ENCODE peak calls at places on chromosomes 12 and 14, in four cellular contexts. W, J, R and C are unnamed samples. For H3K4me1, the result is how much of the 10 kb centered on the place peaks cover.

GRCh38 chr12:55893723-55894122 is 34.0 kb downstream of the PYM1 start:
- DNase-seq in W (no peak), J (no peak), R (no peak), C (no peak)

GRCh38 chr12:58877243-58877743 is 43.0 kb downstream of the LRIG3 start:
- DNase-seq in R (no peak), J (peak), W (no peak), C (peak)

GRCh38 chr12:111368684-111369495 is at the start of gene PHETA1:
- DNase-seq in R (peak), J (peak), W (peak), C (peak)

GRCh38 chr14:105700622-105701288 is 174.4 kb downstream of the TMEM121 start:
- DNase-seq in J (no peak), R (no peak), W (no peak), C (no peak)

GRCh38 chr14:104512771-104513640 is 66.6 kb upstream of the C14orf180 start:
- DNase-seq in R (no peak), J (no peak), W (no peak), C (no peak)

GRCh38 chr14:92631098-92631497 is 117.3 kb downstream of the LGMN start:
- DNase-seq in R (no peak), J (no peak), W (no peak), C (no peak)

GRCh38 chr12:84542289-84542688 is 370.3 kb downstream of the SLC6A15 start:
- DNase-seq in R (no peak), J (no peak), W (no peak), C (no peak)

GRCh38 chr14:106586098-106586704 is 1059.8 kb downstream of the TMEM121 start:
- DNase-seq in W (no peak), R (no peak), J (peak), C (no peak)

GRCh38 chr12:67514502-67514901 is 134.0 kb upstream of the DYRK2 start:
- DNase-seq in J (no peak), W (no peak), R (no peak), C (no peak)

GRCh38 chr14:53044486-53044885 is 93.6 kb upstream of the FERMT2 start:
- DNase-seq in J (no peak), W (no peak), R (no peak), C (no peak)

GRCh38 chr14:74333909-74334308 is 14.4 kb upstream of the VRTN start:
- DNase-seq in W (no peak), R (no peak), J (no peak), C (no peak)

GRCh38 chr12:94074970-94075695 is 73.2 kb upstream of the PLXNC1 start:
- DNase-seq in R (peak), W (peak), J (no peak), C (peak)

GRCh38 chr14:21505009-21505553 is 6.1 kb downstream of the METTL3 start:
- DNase-seq in R (no peak), W (no peak), J (no peak), C (no peak)

GRCh38 chr14:97458302-97459137 is 661.3 kb downstream of the VRK1 start:
- DNase-seq in R (peak), J (no peak), W (no peak), C (no peak)

GRCh38 chr12:56192582-56192981 is 3.3 kb upstream of the SMARCC2 start:
- DNase-seq in W (no peak), R (no peak), J (no peak), C (no peak)

GRCh38 chr12:60266381-60266852 is 670.6 kb downstream of the SLC16A7 start:
- DNase-seq in R (no peak), J (peak), W (no peak), C (no peak)

GRCh38 chr14:58650857-58651256 is 13.1 kb downstream of the DACT1 start:
- DNase-seq in J (no peak), W (no peak), R (no peak), C (no peak)

GRCh38 chr14:74425525-74426201 is 347 bp downstream of the SYNDIG1L start:
- DNase-seq in W (no peak), J (no peak), R (peak), C (no peak)

GRCh38 chr14:26621807-26622560 is 24.2 kb upstream of the NOVA1 start:
- DNase-seq in W (no peak), R (no peak), J (no peak), C (no peak)

GRCh38 chr14:98503086-98503815 is 768.7 kb downstream of the BCL11B start:
- DNase-seq in J (no peak), W (no peak), R (no peak), C (no peak)

GRCh38 chr12:83179999-83180398 is 493.3 kb downstream of the TMTC2 start:
- DNase-seq in J (no peak), W (no peak), R (no peak), C (no peak)

GRCh38 chr12:70426620-70427019 is 60.5 kb downstream of the KCNMB4 start:
- DNase-seq in J (no peak), R (no peak), W (no peak), C (no peak)

GRCh38 chr12:1644113-1644512 is 15.1 kb downstream of the WNT5B start:
- DNase-seq in J (no peak), R (no peak), W (no peak), C (no peak)

GRCh38 chr14:22733829-22734228 is 32.7 kb upstream of the OXA1L start:
- DNase-seq in J (no peak), W (no peak), R (no peak), C (no peak)

GRCh38 chr14:20624495-20625070 is 16.9 kb downstream of the OR6S1 start:
- DNase-seq in R (peak), W (peak), J (no peak), C (peak)

GRCh38 chr12:132359971-132360370 is 30.6 kb upstream of the GALNT9 start:
- DNase-seq in R (no peak), J (no peak), W (no peak), C (no peak)

GRCh38 chr14:33840797-33841196 is 110.1 kb downstream of the EGLN3 start:
- DNase-seq in R (no peak), J (no peak), W (no peak), C (no peak)

GRCh38 chr14:74085047-74085637 is 386 bp downstream of the LIN52 start:
- DNase-seq in J (no peak), R (no peak), W (no peak), C (no peak)

GRCh38 chr12:120278137-120279069 is 12.9 kb upstream of the PXN start:
- DNase-seq in W (no peak), J (no peak), R (no peak), C (no peak)

GRCh38 chr14:68104518-68104917 is 284.9 kb downstream of the RAD51B start:
- DNase-seq in J (no peak), W (no peak), R (no peak), C (no peak)

GRCh38 chr12:70576341-70577282 is 60.6 kb downstream of the PTPRB start:
- DNase-seq in W (no peak), J (peak), R (no peak), C (no peak)

GRCh38 chr14:60812987-60813386 is 78.4 kb downstream of the MNAT1 start:
- DNase-seq in R (no peak), W (no peak), J (no peak), C (no peak)

GRCh38 chr12:44459569-44459968 is 416.5 kb downstream of the NELL2 start:
- DNase-seq in W (no peak), R (no peak), J (no peak), C (no peak)

DNA sequence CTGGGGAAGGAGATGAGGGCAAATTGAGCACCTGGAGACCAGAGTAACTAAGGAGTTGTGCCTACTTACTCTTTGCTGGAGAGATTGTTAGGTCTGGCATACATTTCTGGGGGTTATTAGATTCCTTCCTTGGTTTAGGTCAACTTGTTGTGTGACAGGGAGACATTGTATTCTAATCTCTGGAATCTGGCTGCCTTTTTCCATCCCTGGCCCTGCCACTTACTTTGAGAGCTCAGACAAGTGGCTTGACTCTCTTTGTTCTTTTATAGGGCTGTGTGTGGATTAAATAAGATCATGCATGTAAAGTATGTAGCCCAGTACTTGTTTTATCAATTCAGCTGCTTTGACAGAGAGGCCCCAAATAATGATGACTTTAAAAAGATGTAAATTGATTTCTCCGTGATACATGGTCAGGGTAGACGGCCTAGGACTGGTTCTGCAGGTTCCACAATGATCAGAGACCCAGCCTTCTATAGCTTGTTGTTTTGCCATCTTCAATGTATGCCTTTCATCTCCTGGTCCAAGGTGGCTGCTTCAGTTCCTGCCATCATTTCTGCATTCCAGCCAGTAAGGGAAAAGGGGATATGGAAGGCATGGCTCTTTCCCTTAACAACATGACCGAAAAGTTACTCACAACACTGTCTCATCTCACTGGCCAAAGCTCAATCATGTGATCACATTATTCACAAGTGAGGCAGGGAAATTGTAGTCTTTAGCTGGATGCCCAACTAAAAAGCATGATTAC is 72.6 kb downstream of the CHST11 start:
- DNase-seq in W (no peak), J (no peak), R (no peak), C (no peak)
- TF ChIP-seq CTCF in W (no peak), J (no peak), R (no peak), C (no peak)

DNA sequence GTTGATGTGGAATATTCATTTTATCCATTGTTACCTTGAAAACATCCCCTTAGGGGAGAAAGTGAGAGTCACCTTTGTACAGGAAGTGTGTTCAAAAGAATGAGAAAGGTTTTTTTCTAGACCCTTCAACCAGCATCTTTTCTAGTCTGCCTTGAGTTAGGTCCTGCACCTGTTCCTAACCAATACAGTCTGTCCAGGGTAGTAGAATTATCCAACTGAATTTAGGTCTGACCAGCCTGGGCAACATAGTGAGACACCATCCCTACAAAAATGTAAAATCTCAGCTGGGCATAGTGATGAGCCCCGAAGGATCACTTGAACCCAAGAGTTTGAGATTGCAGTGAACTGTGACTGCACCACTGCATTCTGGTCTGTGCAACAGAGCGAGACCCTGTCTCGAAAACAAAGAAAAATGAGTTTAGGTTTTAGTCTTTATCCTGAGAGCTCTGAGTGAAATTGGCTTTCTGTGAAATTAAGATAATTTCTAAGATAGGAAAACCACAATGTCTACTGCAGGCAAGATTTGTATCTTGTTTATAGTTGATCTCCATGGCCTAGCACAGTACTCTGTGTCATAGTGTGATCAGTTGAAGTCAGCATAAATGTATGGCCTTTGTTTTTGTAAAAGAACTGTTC is 25.2 kb downstream of the ARHGAP5 start:
- DNase-seq in R (no peak), W (no peak), J (no peak), C (no peak)
- H3K4me3 ChIP-seq in R (no peak), W (no peak), J (no peak), C (no peak)

DNA sequence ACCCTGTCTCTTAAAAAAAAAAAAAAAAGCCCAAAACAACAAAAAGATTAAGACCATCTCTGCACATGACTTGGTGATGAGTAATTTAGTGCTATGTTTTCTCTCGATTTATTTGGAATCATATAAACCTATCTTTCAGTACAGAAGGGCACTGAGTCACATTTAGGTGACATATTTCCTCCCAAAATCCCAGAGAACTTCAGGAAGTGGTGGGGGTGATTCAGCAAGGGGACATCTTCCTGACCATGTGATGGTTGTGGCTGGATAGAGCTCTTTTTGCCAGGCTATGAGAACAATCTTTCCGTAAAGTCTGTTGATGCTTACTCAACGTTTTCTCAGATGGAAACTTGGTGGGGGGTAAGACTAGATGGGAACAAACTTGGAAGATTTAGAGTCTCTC is 50.0 kb downstream of the PPFIBP1 start:
- DNase-seq in J (no peak), R (no peak), W (no peak), C (no peak)
- H3K4me1 ChIP-seq in J (under half), R (half or more), W (under half), C (under half)

GRCh38 chr14:57574617-57575288 is 81.1 kb upstream of the CCDC198 start:
- DNase-seq in R (no peak), W (no peak), J (no peak), C (no peak)
- TF ChIP-seq CTCF in R (no peak), W (no peak), J (peak), C (no peak)

GRCh38 chr12:12166751-12167150 is 96.0 kb downstream of the BCL2L14 start:
- DNase-seq in W (no peak), R (no peak), J (no peak), C (no peak)
- H3K4me3 ChIP-seq in W (no peak), R (no peak), J (no peak), C (no peak)